ENCODE peak calls at places on chromosomes 2 and 18, in nine cellular contexts. V is adrenal gland, X is mammary epithelial cell, N is BE2C, L is GM13976, I is uterus, P is mucosa of descending colon, E is GM12865, B is AG04449. H is an unnamed sample.

GRCh38 chr2:195660265-195660890 is 3.4 kb downstream of the SLC39A10 start:
- DNase-seq in V (peak; percentile 84), I (peak; percentile 73), P (no peak), L (peak; percentile 49), E (peak; percentile 82), B (peak; percentile 31), N (peak; percentile 83), X (peak; percentile 39), H (no peak)

GRCh38 chr2:246489-247145 is 17.2 kb downstream of the SH3YL1 start:
- DNase-seq in X (peak; percentile 33), V (peak; percentile 48), I (no peak), P (no peak), L (no peak), E (peak; percentile 51), N (peak; percentile 19), B (peak; percentile 45), H (no peak)

GRCh38 chr2:145085616-145086015 is 565.7 kb upstream of the ZEB2 start:
- DNase-seq in I (no peak), X (no peak), P (no peak), N (no peak), L (no peak), E (no peak), B (no peak), V (no peak), H (no peak)

GRCh38 chr2:74833418-74834233 is at the start of gene HK2:
- DNase-seq in I (peak; percentile 50), L (peak; percentile 99), E (peak; percentile 95), N (peak; percentile 84), X (peak; percentile 89), V (peak; percentile 69), B (no peak), P (peak; percentile 93), H (peak; percentile 64)

GRCh38 chr2:11697103-11697871 is 27.3 kb upstream of the NTSR2 start:
- DNase-seq in X (peak; percentile 71), L (no peak), E (no peak), N (peak; percentile 84), I (peak; percentile 44), P (no peak), V (no peak), B (no peak), H (no peak)

GRCh38 chr18:46916551-46917107 is 678 bp downstream of the PIAS2 start:
- DNase-seq in L (peak; percentile 65), E (peak; percentile 54), B (no peak), N (no peak), I (peak; percentile 19), P (no peak), V (peak; percentile 39), X (peak; percentile 35), H (no peak)

GRCh38 chr2:218476676-218477075 is 57.8 kb downstream of the VIL1 start:
- DNase-seq in X (no peak), N (no peak), P (no peak), E (no peak), L (no peak), V (peak; percentile 87), I (peak; percentile 69), B (no peak), H (no peak)

GRCh38 chr2:173583196-173583595 is 228.5 kb downstream of the CDCA7 start:
- DNase-seq in E (no peak), I (no peak), N (no peak), P (no peak), X (no peak), V (no peak), B (no peak), L (no peak), H (no peak)

DNA sequence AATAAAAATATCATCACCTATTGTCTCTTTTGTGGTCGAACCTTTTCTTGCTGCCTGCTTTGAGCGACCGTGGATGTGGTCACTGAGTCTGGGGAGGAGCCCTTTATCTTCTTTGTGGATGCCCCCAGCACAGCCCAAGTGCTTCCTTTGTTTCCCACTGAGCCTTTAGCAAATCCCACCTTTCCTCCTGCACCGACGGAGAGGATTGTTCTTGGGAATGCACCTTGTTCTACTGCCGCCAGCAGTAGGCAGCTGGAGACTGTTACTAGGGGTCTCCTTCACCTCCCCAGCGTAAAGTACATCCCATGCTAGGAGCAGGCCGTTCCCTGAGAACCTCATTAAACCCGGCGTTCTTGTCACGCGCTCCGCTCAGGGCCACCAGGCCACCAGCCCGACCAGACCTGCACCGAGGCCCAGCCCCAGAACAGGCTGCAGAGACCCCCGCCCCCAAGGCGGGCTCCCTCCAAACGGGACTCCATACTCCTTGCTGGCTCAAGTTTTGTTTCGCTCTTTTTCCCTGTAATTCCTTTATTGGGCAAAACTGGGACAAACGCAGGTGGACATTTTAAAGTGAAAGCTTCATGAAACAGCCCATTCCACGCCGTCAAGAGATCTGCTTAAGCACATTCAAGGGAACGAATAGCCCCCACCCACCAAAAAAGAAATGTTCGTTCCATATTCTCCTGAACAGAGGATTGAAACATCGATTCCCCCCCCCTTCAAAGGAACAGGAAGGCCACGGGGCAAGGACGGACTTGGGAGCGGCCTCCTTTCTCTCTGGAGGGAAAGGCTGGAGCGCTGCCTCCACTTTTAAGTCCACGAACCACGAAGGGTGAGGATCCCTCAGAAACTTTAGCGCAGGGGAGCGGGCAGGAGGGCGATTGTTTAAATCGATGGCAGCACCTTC is 1.1 kb upstream of the MAT2A start:
- DNase-seq in E (peak; percentile 66), X (no peak), I (peak; percentile 65), P (peak; percentile 77), B (no peak), L (peak; percentile 41), V (peak; percentile 74), N (peak; percentile 70), H (no peak)
- TF ChIP-seq CTCF in E (no peak), X (peak; percentile 22), I (no peak), P (no peak), B (no peak), L (no peak), V (no peak), N (no peak), H (no peak)

DNA sequence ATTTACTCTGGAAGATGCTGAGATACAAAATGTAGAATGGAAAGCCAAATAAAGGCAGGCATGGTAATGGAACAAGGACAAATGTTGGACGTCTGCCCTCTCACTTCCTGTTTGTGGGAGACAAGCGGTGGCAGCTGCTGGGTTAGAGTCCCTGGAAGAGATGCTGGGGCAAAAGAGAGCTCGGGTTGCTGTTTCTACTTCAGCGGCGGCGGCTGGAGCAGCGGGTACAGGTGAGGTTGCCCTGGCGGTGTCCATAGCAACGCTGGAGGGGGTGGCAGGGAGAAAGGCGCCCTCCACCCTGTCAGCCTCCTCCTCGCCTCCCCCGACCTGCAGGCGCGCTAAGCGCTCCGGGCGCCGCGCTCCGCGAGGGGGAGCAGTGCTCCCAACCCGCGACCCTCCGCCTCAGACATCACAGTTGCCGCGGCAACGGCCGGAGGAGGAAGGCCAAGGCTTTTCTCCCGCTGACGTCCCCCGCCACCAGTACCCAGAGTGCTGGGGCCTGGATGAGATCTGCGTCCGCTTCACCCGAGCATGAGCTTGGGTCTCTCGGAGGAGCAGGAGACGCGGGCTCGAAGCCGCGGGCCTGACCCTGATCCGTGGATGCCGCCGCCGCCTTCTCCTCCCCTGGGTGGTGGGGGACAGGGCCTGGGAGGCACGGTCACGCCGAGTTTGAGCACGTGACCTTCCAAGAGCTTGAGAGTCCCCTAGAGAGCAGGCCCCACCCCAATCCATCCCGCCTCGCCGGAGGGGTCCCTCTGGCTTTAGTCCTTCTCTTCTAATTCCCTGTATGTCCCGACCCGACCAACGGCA is 65.6 kb downstream of the NOL4 start:
- DNase-seq in E (peak; percentile 37), B (no peak), V (peak; percentile 7), L (peak; percentile 38), P (peak; percentile 46), X (no peak), N (peak; percentile 80), I (peak; percentile 10), H (no peak)
- TF ChIP-seq CTCF in E (peak; percentile 22), B (peak; percentile 24), V (no peak), L (no peak), P (no peak), X (no peak), N (peak; percentile 43), I (no peak), H (no peak)

DNA sequence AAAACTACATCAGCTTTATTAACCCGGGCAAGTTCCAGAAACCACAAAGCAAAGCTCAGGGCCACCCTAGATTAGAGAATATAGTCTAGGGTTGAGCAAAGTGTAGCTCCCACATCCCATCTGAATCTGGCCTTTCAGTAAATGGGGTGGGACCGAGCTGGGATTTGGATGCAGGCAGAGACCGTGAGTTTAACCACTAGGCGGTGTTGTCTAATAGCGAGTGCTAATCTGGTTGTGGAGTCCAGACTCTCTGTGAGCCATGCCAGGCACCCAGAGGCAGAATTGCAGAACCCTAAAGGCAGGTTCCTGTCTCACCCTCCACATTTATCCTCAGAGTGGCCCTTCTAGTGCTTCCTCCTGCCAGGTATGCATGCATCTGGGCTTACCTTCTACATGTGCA is 435.9 kb downstream of the TSN start:
- DNase-seq in V (no peak), X (peak; percentile 46), L (peak; percentile 25), I (no peak), E (peak; percentile 35), P (no peak), N (peak; percentile 59), B (no peak), H (no peak)
- TF ChIP-seq CTCF in V (no peak), X (peak; percentile 63), L (no peak), I (no peak), E (peak; percentile 38), P (no peak), N (peak; percentile 70), B (no peak), H (peak; percentile 61)

GRCh38 chr2:232441147-232441651 is 14.8 kb upstream of the ALPI start:
- DNase-seq in X (no peak), B (no peak), I (no peak), L (no peak), E (no peak), P (no peak), N (no peak), V (no peak), H (no peak)

GRCh38 chr2:232437130-232437620 is 18.8 kb upstream of the ALPI start:
- DNase-seq in I (no peak), X (no peak), L (no peak), P (no peak), B (no peak), V (no peak), N (no peak), E (no peak), H (no peak)

GRCh38 chr2:232438051-232438450 is 17.9 kb upstream of the ALPI start:
- DNase-seq in X (no peak), B (no peak), P (no peak), E (no peak), V (no peak), I (no peak), N (no peak), L (no peak), H (no peak)

GRCh38 chr2:232439758-232440135 is 16.2 kb upstream of the ALPI start:
- DNase-seq in L (peak; percentile 42), I (no peak), N (no peak), B (no peak), E (no peak), P (no peak), X (no peak), V (no peak), H (no peak)

DNA sequence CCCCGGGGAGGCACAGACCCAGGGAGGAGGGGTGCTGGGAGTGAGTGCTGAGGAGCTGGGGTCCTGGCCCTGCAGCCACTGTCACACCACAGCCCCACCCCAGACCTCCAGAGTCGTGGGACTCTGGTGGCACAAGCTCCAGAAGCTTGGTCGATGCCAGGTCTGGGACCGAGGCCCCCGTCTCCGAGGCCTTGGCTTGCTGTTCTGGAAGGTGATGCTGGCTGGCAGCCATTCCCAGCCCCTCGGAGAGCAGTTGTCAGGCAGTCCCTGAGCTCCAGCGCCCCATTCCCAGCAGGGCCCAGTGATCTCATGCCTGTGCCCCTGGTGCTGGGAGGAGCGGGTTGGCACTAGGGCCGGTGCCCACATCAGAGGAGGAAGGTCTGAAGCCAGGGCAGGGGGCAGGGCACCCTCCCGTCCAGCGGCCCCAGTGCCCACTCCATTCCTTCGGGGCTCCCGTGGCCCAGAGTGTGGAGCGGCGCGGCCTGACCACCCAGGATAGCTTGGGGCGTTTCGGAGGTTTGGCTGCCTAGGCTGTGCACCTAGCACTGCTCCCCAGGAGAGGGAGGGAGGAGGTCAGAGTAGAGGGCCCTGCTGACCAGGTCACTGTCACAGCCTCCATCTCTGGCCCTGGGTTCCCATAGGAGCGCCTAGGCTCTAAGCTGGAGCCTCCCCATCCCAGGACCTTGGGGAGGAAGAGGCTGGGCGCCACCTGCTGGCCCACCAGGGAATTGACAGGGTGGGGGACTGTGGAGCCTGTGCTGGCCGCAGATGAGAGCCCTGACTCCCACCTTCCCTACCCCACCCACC is 16.8 kb upstream of the ALPI start:
- DNase-seq in B (no peak), P (no peak), N (peak; percentile 69), L (no peak), I (no peak), V (peak; percentile 25), X (no peak), E (peak; percentile 33), H (no peak)
- TF ChIP-seq CTCF in B (peak; percentile 11), P (peak; percentile 53), N (peak; percentile 37), L (peak; percentile 53), I (no peak), V (no peak), X (peak; percentile 48), E (peak; percentile 32), H (peak; percentile 49)

H was measured in GM12864.